ENCODE peak calls at places on chromosomes 3 and 15, in eight cellular contexts. G, W, T, K, Y, Q, S and V are unnamed samples.

GRCh38 chr15:90814193-90814811 is 54.1 kb upstream of the FURIN start:
- DNase-seq in S (no peak), K (peak; percentile 13), G (no peak), Y (no peak), Q (no peak), T (no peak), W (no peak), V (peak; percentile 35)

GRCh38 chr3:131840151-131840797 is 194.5 kb downstream of the CPNE4 start:
- DNase-seq in G (peak; percentile 37), Y (no peak), K (no peak), Q (no peak), T (peak; percentile 27), W (no peak), S (no peak), V (no peak)

GRCh38 chr15:63560741-63561448 is 36.3 kb upstream of the FBXL22 start:
- DNase-seq in Q (no peak), K (no peak), S (no peak), G (no peak), W (no peak), Y (peak; percentile 11), T (no peak), V (no peak)

GRCh38 chr15:35444557-35445204 is 101.3 kb downstream of the DPH6 start:
- DNase-seq in K (peak; percentile 47), T (peak; percentile 74), Y (peak; percentile 65), S (no peak), Q (peak; percentile 77), G (peak; percentile 80), W (no peak), V (no peak)

GRCh38 chr3:13884851-13885703 is 5.2 kb upstream of the WNT7A start:
- DNase-seq in W (no peak), Q (peak; percentile 7), G (peak; percentile 4), Y (peak; percentile 70), T (no peak), K (no peak), S (no peak), V (peak; percentile 68)

GRCh38 chr3:9340450-9341009 is 22.3 kb upstream of the THUMPD3 start:
- DNase-seq in W (no peak), Q (peak; percentile 49), T (peak; percentile 56), S (no peak), Y (no peak), G (peak; percentile 71), K (peak; percentile 70), V (no peak)

GRCh38 chr15:78298983-78299301 is 467 bp downstream of the SKIC8 start:
- DNase-seq in W (no peak), S (no peak), K (peak; percentile 24), G (peak; percentile 44), Y (no peak), Q (peak; percentile 32), T (peak; percentile 38), V (no peak)

GRCh38 chr3:76651784-76652183 is 388.1 kb upstream of the ROBO2 start:
- DNase-seq in G (no peak), Q (no peak), K (no peak), T (no peak), S (no peak), W (no peak), Y (peak; percentile 14), V (no peak)

GRCh38 chr3:194893121-194893979 is 207.7 kb downstream of the FAM43A start:
- DNase-seq in K (no peak), G (no peak), S (no peak), Y (no peak), W (no peak), T (no peak), Q (peak; percentile 19), V (no peak)

GRCh38 chr15:61621146-61621545 is 392.0 kb upstream of the RORA start:
- DNase-seq in K (no peak), Q (peak; percentile 7), G (peak; percentile 15), S (no peak), Y (peak; percentile 69), T (no peak), W (no peak), V (no peak)

GRCh38 chr15:73647259-73648026 is 14.3 kb upstream of the NPTN start:
- DNase-seq in W (no peak), Q (no peak), T (no peak), K (no peak), Y (no peak), S (no peak), G (peak; percentile 40), V (no peak)

GRCh38 chr3:195105389-195105788 is 165.6 kb downstream of the XXYLT1 start:
- DNase-seq in Y (no peak), G (no peak), W (no peak), Q (no peak), T (no peak), K (no peak), S (no peak), V (no peak)

GRCh38 chr15:74885461-74885860 is 4.4 kb upstream of the MPI start:
- DNase-seq in Y (no peak), Q (no peak), G (no peak), T (no peak), K (no peak), S (no peak), W (no peak), V (no peak)

GRCh38 chr3:100297784-100298183 is 36.8 kb upstream of the NIT2 start:
- DNase-seq in Y (no peak), T (peak; percentile 10), W (no peak), K (peak; percentile 19), S (peak; percentile 3), Q (peak; percentile 18), G (peak; percentile 73), V (no peak)

GRCh38 chr15:86021281-86022264 is 58.1 kb upstream of the AGBL1 start:
- DNase-seq in Q (no peak), T (no peak), G (no peak), Y (no peak), W (no peak), S (no peak), K (no peak), V (no peak)

GRCh38 chr3:36741285-36741684 is 23.1 kb downstream of the DCLK3 start:
- DNase-seq in T (peak; percentile 28), W (no peak), Y (peak; percentile 48), S (no peak), G (no peak), Q (peak; percentile 4), K (no peak), V (no peak)

GRCh38 chr3:20039082-20039764 is 1.0 kb upstream of the KAT2B start:
- DNase-seq in S (no peak), W (no peak), Q (no peak), G (no peak), T (no peak), K (no peak), Y (peak; percentile 35), V (no peak)

GRCh38 chr3:179801831-179802230 is 149.0 kb downstream of the USP13 start:
- DNase-seq in T (no peak), G (peak; percentile 54), K (no peak), Q (no peak), W (no peak), S (no peak), Y (no peak), V (no peak)

GRCh38 chr3:116020989-116021388 is 397.7 kb downstream of the GAP43 start:
- DNase-seq in Q (no peak), K (no peak), S (no peak), G (no peak), T (no peak), W (no peak), Y (no peak), V (no peak)

GRCh38 chr15:39124155-39124924 is 456.5 kb upstream of the THBS1 start:
- DNase-seq in Y (no peak), Q (peak; percentile 61), G (peak; percentile 78), K (no peak), S (no peak), T (peak; percentile 66), W (no peak), V (no peak)

GRCh38 chr3:184399410-184399809 is 19.6 kb downstream of the CHRD start:
- DNase-seq in G (peak; percentile 93), S (peak; percentile 88), Q (peak; percentile 90), Y (no peak), K (peak; percentile 90), W (no peak), T (peak; percentile 95), V (no peak)
- H3K4me3 ChIP-seq in G (no peak overlapping the region), S (no peak overlapping the region), Q (no peak overlapping the region), Y (no peak overlapping the region), K (no peak overlapping the region), W (no peak overlapping the region), T (no peak overlapping the region), V (no peak overlapping the region)

GRCh38 chr15:40852529-40852928 is 8.7 kb downstream of the SPINT1 start:
- DNase-seq in K (no peak), S (no peak), W (no peak), G (no peak), Q (no peak), T (no peak), Y (no peak), V (no peak)

GRCh38 chr15:40855706-40856234 is 11.9 kb downstream of the SPINT1 start:
- DNase-seq in G (no peak), K (no peak), Y (no peak), S (no peak), W (no peak), T (no peak), Q (no peak), V (no peak)

GRCh38 chr15:40850576-40851112 is 6.8 kb downstream of the SPINT1 start:
- DNase-seq in G (no peak), W (no peak), K (no peak), Y (no peak), T (no peak), S (no peak), Q (no peak), V (no peak)

GRCh38 chr15:40854161-40854560 is 10.3 kb downstream of the SPINT1 start:
- DNase-seq in G (no peak), Q (no peak), S (no peak), T (no peak), Y (no peak), K (no peak), W (no peak), V (no peak)

GRCh38 chr15:40853241-40853890 is 9.5 kb downstream of the SPINT1 start:
- DNase-seq in K (no peak), Y (no peak), W (no peak), Q (no peak), T (no peak), G (no peak), S (no peak), V (no peak)
- H3K4me3 ChIP-seq in K (no peak overlapping the region), Y (no peak overlapping the region), W (no peak overlapping the region), Q (no peak overlapping the region), T (no peak overlapping the region), G (no peak overlapping the region), S (no peak overlapping the region), V (no peak overlapping the region)

DNA sequence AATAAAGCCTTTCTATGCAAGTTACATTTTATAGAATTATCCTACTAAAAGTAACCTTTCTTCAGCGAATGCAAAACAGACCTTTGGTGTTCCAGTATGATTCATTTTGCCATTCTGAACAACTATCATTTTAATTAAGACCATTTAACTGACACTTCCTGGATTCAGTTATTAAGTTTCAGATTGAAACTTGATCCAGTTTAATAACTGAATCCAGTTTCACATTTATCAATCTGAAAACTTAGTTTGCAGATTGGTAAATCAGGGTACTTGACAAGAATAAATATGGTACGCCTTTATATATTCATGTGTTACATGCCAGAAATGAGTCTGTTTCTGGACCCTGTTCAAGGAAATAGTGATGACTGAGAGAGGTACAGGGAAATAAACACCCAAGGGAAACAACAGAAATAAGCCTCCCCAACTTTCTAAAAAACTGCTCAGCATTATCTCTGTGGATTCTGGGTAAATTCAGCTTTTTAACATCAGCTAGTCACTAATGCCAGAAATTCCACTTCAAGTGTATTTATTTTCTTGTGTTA is 23.3 kb upstream of the NFKBIZ start:
- DNase-seq in G (peak; percentile 71), S (no peak), T (no peak), K (no peak), Q (peak; percentile 29), Y (no peak), W (no peak), V (no peak)
- H3K4me3 ChIP-seq in G (no peak overlapping the region), S (no peak overlapping the region), T (no peak overlapping the region), K (no peak overlapping the region), Q (no peak overlapping the region), Y (no peak overlapping the region), W (no peak overlapping the region), V (no peak overlapping the region)

GRCh38 chr3:17972889-17973558 is 230.6 kb upstream of the TBC1D5 start:
- DNase-seq in G (no peak), S (no peak), Y (no peak), Q (no peak), W (no peak), T (no peak), K (no peak), V (no peak)
- H3K4me3 ChIP-seq in G (no peak overlapping the region), S (no peak overlapping the region), Y (no peak overlapping the region), Q (no peak overlapping the region), W (no peak overlapping the region), T (no peak overlapping the region), K (no peak overlapping the region), V (no peak overlapping the region)